ENCODE peak calls at places on chromosomes 13 and 19, in eight cellular contexts. One of them, this sample, is unnamed.

GRCh38 chr19:45245826-45246225 is 619 bp upstream of the EXOC3L2 start:
- DNase-seq in CD4-positive, alpha-beta memory T cell: no peak
- DNase-seq in AG04450: no peak
- DNase-seq in midbrain: no peak
- DNase-seq in nucleus accumbens: no peak
- DNase-seq in A673: no peak
- DNase-seq in EL: no peak
- DNase-seq in T-helper 17 cell: no peak
- DNase-seq in this sample: no peak

GRCh38 chr13:65613004-65613403 is 1617.1 kb downstream of the PCDH9 start:
- DNase-seq in CD4-positive, alpha-beta memory T cell: no peak
- DNase-seq in AG04450: no peak
- DNase-seq in midbrain: no peak
- DNase-seq in nucleus accumbens: no peak
- DNase-seq in A673: no peak
- DNase-seq in EL: no peak
- DNase-seq in T-helper 17 cell: no peak
- DNase-seq in this sample: no peak

GRCh38 chr13:98978280-98978679 is 416 bp upstream of the DOCK9 start:
- DNase-seq in CD4-positive, alpha-beta memory T cell: no peak
- DNase-seq in AG04450: peak
- DNase-seq in midbrain: no peak
- DNase-seq in nucleus accumbens: no peak
- DNase-seq in A673: no peak
- DNase-seq in EL: peak
- DNase-seq in T-helper 17 cell: no peak
- DNase-seq in this sample: peak

GRCh38 chr19:35899547-35900214 is 659 bp downstream of the NFKBID start:
- DNase-seq in CD4-positive, alpha-beta memory T cell: peak
- DNase-seq in AG04450: no peak
- DNase-seq in midbrain: peak
- DNase-seq in nucleus accumbens: no peak
- DNase-seq in A673: peak
- DNase-seq in EL: peak
- DNase-seq in T-helper 17 cell: peak
- DNase-seq in this sample: peak

GRCh38 chr13:106916329-106916728 is 348.4 kb upstream of the ARGLU1 start:
- DNase-seq in CD4-positive, alpha-beta memory T cell: no peak
- DNase-seq in AG04450: no peak
- DNase-seq in midbrain: no peak
- DNase-seq in nucleus accumbens: no peak
- DNase-seq in A673: no peak
- DNase-seq in EL: peak
- DNase-seq in T-helper 17 cell: no peak
- DNase-seq in this sample: no peak

GRCh38 chr19:35790981-35791813 is 15.8 kb downstream of the ARHGAP33 start:
- DNase-seq in CD4-positive, alpha-beta memory T cell: no peak
- DNase-seq in AG04450: no peak
- DNase-seq in midbrain: no peak
- DNase-seq in nucleus accumbens: no peak
- DNase-seq in A673: no peak
- DNase-seq in EL: no peak
- DNase-seq in T-helper 17 cell: no peak
- DNase-seq in this sample: no peak

GRCh38 chr19:5762608-5763217 is 21.8 kb downstream of the PRR22 start:
- DNase-seq in CD4-positive, alpha-beta memory T cell: no peak
- DNase-seq in AG04450: no peak
- DNase-seq in midbrain: no peak
- DNase-seq in nucleus accumbens: no peak
- DNase-seq in A673: no peak
- DNase-seq in EL: no peak
- DNase-seq in T-helper 17 cell: no peak
- DNase-seq in this sample: no peak

GRCh38 chr13:76925115-76925514 is 23.2 kb upstream of the ACOD1 start:
- DNase-seq in CD4-positive, alpha-beta memory T cell: no peak
- DNase-seq in AG04450: no peak
- DNase-seq in midbrain: no peak
- DNase-seq in nucleus accumbens: no peak
- DNase-seq in A673: no peak
- DNase-seq in EL: no peak
- DNase-seq in T-helper 17 cell: no peak
- DNase-seq in this sample: no peak

GRCh38 chr19:13788991-13789390 is 6.3 kb upstream of the ZSWIM4 start:
- DNase-seq in CD4-positive, alpha-beta memory T cell: peak
- DNase-seq in AG04450: no peak
- DNase-seq in midbrain: no peak
- DNase-seq in nucleus accumbens: no peak
- DNase-seq in A673: no peak
- DNase-seq in EL: peak
- DNase-seq in T-helper 17 cell: no peak
- DNase-seq in this sample: peak

GRCh38 chr19:14440049-14440448 is 6.9 kb downstream of the PKN1 start:
- DNase-seq in CD4-positive, alpha-beta memory T cell: peak
- DNase-seq in AG04450: no peak
- DNase-seq in midbrain: peak
- DNase-seq in nucleus accumbens: no peak
- DNase-seq in A673: no peak
- DNase-seq in EL: no peak
- DNase-seq in T-helper 17 cell: peak
- DNase-seq in this sample: no peak

GRCh38 chr13:113864303-113864890 is 521 bp upstream of the GAS6 start:
- DNase-seq in CD4-positive, alpha-beta memory T cell: no peak
- DNase-seq in AG04450: no peak
- DNase-seq in midbrain: no peak
- DNase-seq in nucleus accumbens: no peak
- DNase-seq in A673: no peak
- DNase-seq in EL: peak
- DNase-seq in T-helper 17 cell: no peak
- DNase-seq in this sample: no peak

GRCh38 chr13:99553033-99553432 is 51.8 kb downstream of the TM9SF2 start:
- DNase-seq in CD4-positive, alpha-beta memory T cell: no peak
- DNase-seq in AG04450: no peak
- DNase-seq in midbrain: no peak
- DNase-seq in nucleus accumbens: no peak
- DNase-seq in A673: no peak
- DNase-seq in EL: no peak
- DNase-seq in T-helper 17 cell: no peak
- DNase-seq in this sample: no peak

GRCh38 chr19:2888739-2889224 is 11.9 kb upstream of the ZNF57 start:
- DNase-seq in CD4-positive, alpha-beta memory T cell: peak
- DNase-seq in AG04450: no peak
- DNase-seq in midbrain: no peak
- DNase-seq in nucleus accumbens: no peak
- DNase-seq in A673: no peak
- DNase-seq in EL: no peak
- DNase-seq in T-helper 17 cell: peak
- DNase-seq in this sample: no peak

GRCh38 chr19:7676376-7676775 is 514 bp upstream of the MCEMP1 start:
- DNase-seq in CD4-positive, alpha-beta memory T cell: no peak
- DNase-seq in AG04450: no peak
- DNase-seq in midbrain: no peak
- DNase-seq in nucleus accumbens: no peak
- DNase-seq in A673: peak
- DNase-seq in EL: no peak
- DNase-seq in T-helper 17 cell: no peak
- DNase-seq in this sample: no peak

GRCh38 chr13:44116562-44117315 is 237.0 kb downstream of the LACC1 start:
- DNase-seq in CD4-positive, alpha-beta memory T cell: no peak
- DNase-seq in AG04450: no peak
- DNase-seq in midbrain: no peak
- DNase-seq in nucleus accumbens: no peak
- DNase-seq in A673: peak
- DNase-seq in EL: peak
- DNase-seq in T-helper 17 cell: no peak
- DNase-seq in this sample: no peak

GRCh38 chr19:17020823-17021222 is 5.8 kb downstream of the CPAMD8 start:
- DNase-seq in CD4-positive, alpha-beta memory T cell: no peak
- DNase-seq in AG04450: no peak
- DNase-seq in midbrain: no peak
- DNase-seq in nucleus accumbens: no peak
- DNase-seq in A673: peak
- DNase-seq in EL: peak
- DNase-seq in T-helper 17 cell: no peak
- DNase-seq in this sample: no peak

GRCh38 chr19:54138777-54139256 is 1.3 kb downstream of the CNOT3 start:
- DNase-seq in CD4-positive, alpha-beta memory T cell: no peak
- DNase-seq in AG04450: no peak
- DNase-seq in midbrain: no peak
- DNase-seq in nucleus accumbens: no peak
- DNase-seq in A673: no peak
- DNase-seq in EL: no peak
- DNase-seq in T-helper 17 cell: no peak
- DNase-seq in this sample: no peak

GRCh38 chr19:38970664-38971532 is 4.6 kb downstream of the FBXO17 start:
- DNase-seq in CD4-positive, alpha-beta memory T cell: no peak
- DNase-seq in AG04450: no peak
- DNase-seq in midbrain: no peak
- DNase-seq in nucleus accumbens: no peak
- DNase-seq in A673: peak
- DNase-seq in EL: no peak
- DNase-seq in T-helper 17 cell: no peak
- DNase-seq in this sample: no peak

GRCh38 chr19:10112895-10113591 is 1.6 kb downstream of the P2RY11 start:
- DNase-seq in CD4-positive, alpha-beta memory T cell: peak
- DNase-seq in AG04450: no peak
- DNase-seq in midbrain: no peak
- DNase-seq in nucleus accumbens: no peak
- DNase-seq in A673: peak
- DNase-seq in EL: peak
- DNase-seq in T-helper 17 cell: peak
- DNase-seq in this sample: no peak

GRCh38 chr19:42170715-42171114 is 38.5 kb upstream of the POU2F2 start:
- DNase-seq in CD4-positive, alpha-beta memory T cell: no peak
- DNase-seq in AG04450: no peak
- DNase-seq in midbrain: no peak
- DNase-seq in nucleus accumbens: no peak
- DNase-seq in A673: no peak
- DNase-seq in EL: no peak
- DNase-seq in T-helper 17 cell: no peak
- DNase-seq in this sample: no peak

GRCh38 chr13:98835156-98835555 is 82.7 kb upstream of the SLC15A1 start:
- DNase-seq in CD4-positive, alpha-beta memory T cell: no peak
- DNase-seq in AG04450: no peak
- DNase-seq in midbrain: no peak
- DNase-seq in nucleus accumbens: no peak
- DNase-seq in A673: no peak
- DNase-seq in EL: no peak
- DNase-seq in T-helper 17 cell: no peak
- DNase-seq in this sample: no peak

GRCh38 chr19:31066385-31066784 is 282.9 kb downstream of the TSHZ3 start:
- DNase-seq in CD4-positive, alpha-beta memory T cell: no peak
- DNase-seq in AG04450: peak
- DNase-seq in midbrain: no peak
- DNase-seq in nucleus accumbens: no peak
- DNase-seq in A673: peak
- DNase-seq in EL: peak
- DNase-seq in T-helper 17 cell: no peak
- DNase-seq in this sample: peak

GRCh38 chr13:104796581-104796980 is 1730.4 kb upstream of the SLC10A2 start:
- DNase-seq in CD4-positive, alpha-beta memory T cell: no peak
- DNase-seq in AG04450: no peak
- DNase-seq in midbrain: no peak
- DNase-seq in nucleus accumbens: no peak
- DNase-seq in A673: no peak
- DNase-seq in EL: no peak
- DNase-seq in T-helper 17 cell: no peak
- DNase-seq in this sample: no peak

GRCh38 chr13:80441968-80442367 is 101.0 kb upstream of the SPRY2 start:
- DNase-seq in CD4-positive, alpha-beta memory T cell: no peak
- DNase-seq in AG04450: no peak
- DNase-seq in midbrain: no peak
- DNase-seq in nucleus accumbens: no peak
- DNase-seq in A673: no peak
- DNase-seq in EL: no peak
- DNase-seq in T-helper 17 cell: no peak
- DNase-seq in this sample: no peak

GRCh38 chr13:30870049-30870884 is 35.8 kb upstream of the MEDAG start:
- DNase-seq in CD4-positive, alpha-beta memory T cell: no peak
- DNase-seq in AG04450: peak
- DNase-seq in midbrain: no peak
- DNase-seq in nucleus accumbens: no peak
- DNase-seq in A673: peak
- DNase-seq in EL: peak
- DNase-seq in T-helper 17 cell: no peak
- DNase-seq in this sample: peak

GRCh38 chr19:42132030-42132628 is at the start of gene POU2F2:
- DNase-seq in CD4-positive, alpha-beta memory T cell: peak
- DNase-seq in AG04450: no peak
- DNase-seq in midbrain: peak
- DNase-seq in nucleus accumbens: no peak
- DNase-seq in A673: no peak
- DNase-seq in EL: peak
- DNase-seq in T-helper 17 cell: peak
- DNase-seq in this sample: no peak

GRCh38 chr13:27194209-27194608 is 22.6 kb upstream of the USP12 start:
- DNase-seq in CD4-positive, alpha-beta memory T cell: no peak
- DNase-seq in AG04450: no peak
- DNase-seq in midbrain: no peak
- DNase-seq in nucleus accumbens: no peak
- DNase-seq in A673: no peak
- DNase-seq in EL: no peak
- DNase-seq in T-helper 17 cell: no peak
- DNase-seq in this sample: no peak

GRCh38 chr19:28044477-28044876 is 1168.5 kb downstream of the UQCRFS1 start:
- DNase-seq in CD4-positive, alpha-beta memory T cell: no peak
- DNase-seq in AG04450: no peak
- DNase-seq in midbrain: no peak
- DNase-seq in nucleus accumbens: no peak
- DNase-seq in A673: no peak
- DNase-seq in EL: no peak
- DNase-seq in T-helper 17 cell: no peak
- DNase-seq in this sample: no peak

GRCh38 chr19:29665215-29665825 is at the start of gene PLEKHF1:
- DNase-seq in CD4-positive, alpha-beta memory T cell: peak
- DNase-seq in AG04450: no peak
- DNase-seq in midbrain: peak
- DNase-seq in nucleus accumbens: peak
- DNase-seq in A673: peak
- DNase-seq in EL: peak
- DNase-seq in T-helper 17 cell: peak
- DNase-seq in this sample: no peak

GRCh38 chr13:60211548-60211947 is 47.8 kb upstream of the DIAPH3 start:
- DNase-seq in CD4-positive, alpha-beta memory T cell: no peak
- DNase-seq in AG04450: no peak
- DNase-seq in midbrain: no peak
- DNase-seq in nucleus accumbens: no peak
- DNase-seq in A673: no peak
- DNase-seq in EL: no peak
- DNase-seq in T-helper 17 cell: no peak
- DNase-seq in this sample: no peak

GRCh38 chr19:29593869-29594268 is 12.2 kb upstream of the POP4 start:
- DNase-seq in CD4-positive, alpha-beta memory T cell: no peak
- DNase-seq in AG04450: no peak
- DNase-seq in midbrain: no peak
- DNase-seq in nucleus accumbens: no peak
- DNase-seq in A673: no peak
- DNase-seq in EL: no peak
- DNase-seq in T-helper 17 cell: no peak
- DNase-seq in this sample: no peak

GRCh38 chr13:90068658-90069057 is 1278.8 kb upstream of the MIR17HG start:
- DNase-seq in CD4-positive, alpha-beta memory T cell: no peak
- DNase-seq in AG04450: no peak
- DNase-seq in midbrain: no peak
- DNase-seq in nucleus accumbens: no peak
- DNase-seq in A673: no peak
- DNase-seq in EL: no peak
- DNase-seq in T-helper 17 cell: no peak
- DNase-seq in this sample: no peak

This sample was measured in AG04449.